ENCODE peak calls at places on chromosome 5, in four cellular contexts. M is H1, D is neuronal stem cell, F is IMR-90. H is an unnamed sample.

GRCh38 chr5:1278656-1279442 is 16.0 kb downstream of the TERT start:
- DNase-seq in M (no peak), D (no peak), F (no peak), H (no peak)

GRCh38 chr5:2238732-2239131 is 356.0 kb upstream of the IRX4 start:
- DNase-seq in M (no peak), D (no peak), F (no peak), H (no peak)

GRCh38 chr5:135458921-135459331 is 6.8 kb upstream of the TIFAB start:
- DNase-seq in M (no peak), D (no peak), F (peak; percentile 35), H (no peak)

GRCh38 chr5:120405923-120406322 is 58.2 kb upstream of the PRR16 start:
- DNase-seq in M (no peak), D (no peak), F (peak; percentile 88), H (peak; percentile 85)

GRCh38 chr5:179314606-179315355 is 30.5 kb downstream of the ADAMTS2 start:
- DNase-seq in M (no peak), D (no peak), F (no peak), H (no peak)

GRCh38 chr5:322281-322941 is 897 bp downstream of the AHRR start:
- DNase-seq in M (peak; percentile 70), D (no peak), F (peak; percentile 36), H (peak; percentile 63)

GRCh38 chr5:176739461-176740051 is 70.8 kb upstream of the UNC5A start:
- DNase-seq in M (peak; percentile 70), D (no peak), F (no peak), H (no peak)

GRCh38 chr5:140345919-140346347 is 470 bp downstream of the HBEGF start:
- DNase-seq in M (no peak), D (no peak), F (peak; percentile 66), H (peak; percentile 72)

GRCh38 chr5:139636207-139636792 is 11.8 kb upstream of the CXXC5 start:
- DNase-seq in M (peak; percentile 57), D (no peak), F (no peak), H (no peak)

GRCh38 chr5:122316652-122317051 is 4.6 kb downstream of the SNCAIP start:
- DNase-seq in M (no peak), D (no peak), F (no peak), H (no peak)

GRCh38 chr5:120055858-120056257 is 408.2 kb upstream of the PRR16 start:
- DNase-seq in M (no peak), D (no peak), F (peak; percentile 76), H (peak; percentile 62)

GRCh38 chr5:32692066-32692746 is 18.9 kb upstream of the NPR3 start:
- DNase-seq in M (no peak), D (no peak), F (peak; percentile 80), H (peak; percentile 16)

GRCh38 chr5:37554938-37555337 is 175.8 kb downstream of the WDR70 start:
- DNase-seq in M (no peak), D (no peak), F (no peak), H (no peak)

GRCh38 chr5:71757590-71758543 is 38.8 kb downstream of the CARTPT start:
- DNase-seq in M (peak; percentile 63), D (peak; percentile 32), F (peak; percentile 71), H (peak; percentile 67)

GRCh38 chr5:41369799-41370198 is 140.6 kb downstream of the PLCXD3 start:
- DNase-seq in M (no peak), D (no peak), F (no peak), H (no peak)
- H4K8ac ChIP-seq in M (no peak overlapping the region), D (no peak overlapping the region), F (no peak overlapping the region), H (no peak overlapping the region)

DNA sequence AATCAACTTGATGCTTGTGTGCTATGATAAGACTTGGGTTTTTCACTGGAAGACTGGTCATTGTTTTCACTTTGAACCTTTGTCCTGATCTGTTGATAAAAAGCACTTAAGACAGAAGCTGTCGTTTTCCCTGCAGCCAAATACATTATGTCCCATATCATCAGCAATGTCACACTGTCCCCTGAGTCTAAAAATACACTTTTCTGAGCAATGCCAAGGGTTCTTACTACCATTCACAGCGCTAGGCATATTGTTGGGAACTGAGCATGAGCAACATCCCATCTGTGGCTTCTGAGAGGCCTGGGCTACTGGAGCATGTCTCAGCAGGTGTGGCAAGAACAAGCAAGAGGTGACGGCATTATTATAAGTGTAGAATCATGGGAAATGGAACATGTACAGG is 81.8 kb downstream of the SEMA6A start:
- DNase-seq in M (no peak), D (no peak), F (no peak), H (peak; percentile 24)
- H2BK5ac ChIP-seq in M (no peak overlapping the region), D (no peak overlapping the region), F (no peak overlapping the region), H (no peak overlapping the region)

GRCh38 chr5:162911873-162912272 is 525.5 kb upstream of the CCNG1 start:
- DNase-seq in M (no peak), D (no peak), F (no peak), H (no peak)
- H4K8ac ChIP-seq in M (no peak overlapping the region), D (no peak overlapping the region), F (no peak overlapping the region), H (no peak overlapping the region)

GRCh38 chr5:149930060-149930753 is 14.4 kb downstream of the PDE6A start:
- DNase-seq in M (no peak), D (no peak), F (no peak), H (no peak)

GRCh38 chr5:149931992-149932436 is 12.6 kb downstream of the PDE6A start:
- DNase-seq in M (no peak), D (no peak), F (no peak), H (no peak)

GRCh38 chr5:149935431-149935901 is 9.1 kb downstream of the PDE6A start:
- DNase-seq in M (no peak), D (no peak), F (no peak), H (no peak)

GRCh38 chr5:149932445-149933350 is 11.9 kb downstream of the PDE6A start:
- DNase-seq in M (peak; percentile 72), D (no peak), F (no peak), H (no peak)

GRCh38 chr5:149930754-149931574 is 13.6 kb downstream of the PDE6A start:
- DNase-seq in M (no peak), D (no peak), F (no peak), H (no peak)
- H2BK5ac ChIP-seq in M (no peak overlapping the region), D (no peak overlapping the region), F (no peak overlapping the region), H (no peak overlapping the region)

GRCh38 chr5:160293901-160294561 is 18.3 kb downstream of the CCNJL start:
- DNase-seq in M (no peak), D (no peak), F (no peak), H (peak; percentile 36)

GRCh38 chr5:160297004-160297403 is 15.4 kb downstream of the CCNJL start:
- DNase-seq in M (no peak), D (no peak), F (peak; percentile 21), H (no peak)

GRCh38 chr5:160296496-160296895 is 15.9 kb downstream of the CCNJL start:
- DNase-seq in M (no peak), D (no peak), F (no peak), H (no peak)

GRCh38 chr5:160297776-160298175 is 14.6 kb downstream of the CCNJL start:
- DNase-seq in M (no peak), D (no peak), F (no peak), H (no peak)

DNA sequence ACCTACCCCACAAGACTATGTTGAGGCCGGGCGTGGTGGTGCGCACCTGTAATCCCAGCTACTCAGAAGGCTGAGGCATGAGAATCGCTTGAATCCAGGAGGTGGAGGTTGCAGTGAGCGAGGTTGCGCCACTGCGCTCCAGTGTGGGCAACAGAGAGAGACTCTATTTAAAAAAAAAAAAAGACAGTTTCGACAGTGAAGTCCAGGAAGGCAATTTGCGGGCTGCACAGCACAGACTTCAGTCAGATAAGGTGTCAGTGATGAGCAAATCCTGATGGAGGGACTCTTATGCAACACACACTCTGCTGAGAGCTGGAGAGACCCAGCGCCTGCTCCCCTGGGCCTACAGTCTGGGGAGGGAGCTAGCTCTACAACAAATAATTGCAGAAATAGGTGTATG is 14.2 kb downstream of the CCNJL start:
- DNase-seq in M (no peak), D (no peak), F (no peak), H (no peak)
- H4K8ac ChIP-seq in M (no peak overlapping the region), D (no peak overlapping the region), F (no peak overlapping the region), H (no peak overlapping the region)

DNA sequence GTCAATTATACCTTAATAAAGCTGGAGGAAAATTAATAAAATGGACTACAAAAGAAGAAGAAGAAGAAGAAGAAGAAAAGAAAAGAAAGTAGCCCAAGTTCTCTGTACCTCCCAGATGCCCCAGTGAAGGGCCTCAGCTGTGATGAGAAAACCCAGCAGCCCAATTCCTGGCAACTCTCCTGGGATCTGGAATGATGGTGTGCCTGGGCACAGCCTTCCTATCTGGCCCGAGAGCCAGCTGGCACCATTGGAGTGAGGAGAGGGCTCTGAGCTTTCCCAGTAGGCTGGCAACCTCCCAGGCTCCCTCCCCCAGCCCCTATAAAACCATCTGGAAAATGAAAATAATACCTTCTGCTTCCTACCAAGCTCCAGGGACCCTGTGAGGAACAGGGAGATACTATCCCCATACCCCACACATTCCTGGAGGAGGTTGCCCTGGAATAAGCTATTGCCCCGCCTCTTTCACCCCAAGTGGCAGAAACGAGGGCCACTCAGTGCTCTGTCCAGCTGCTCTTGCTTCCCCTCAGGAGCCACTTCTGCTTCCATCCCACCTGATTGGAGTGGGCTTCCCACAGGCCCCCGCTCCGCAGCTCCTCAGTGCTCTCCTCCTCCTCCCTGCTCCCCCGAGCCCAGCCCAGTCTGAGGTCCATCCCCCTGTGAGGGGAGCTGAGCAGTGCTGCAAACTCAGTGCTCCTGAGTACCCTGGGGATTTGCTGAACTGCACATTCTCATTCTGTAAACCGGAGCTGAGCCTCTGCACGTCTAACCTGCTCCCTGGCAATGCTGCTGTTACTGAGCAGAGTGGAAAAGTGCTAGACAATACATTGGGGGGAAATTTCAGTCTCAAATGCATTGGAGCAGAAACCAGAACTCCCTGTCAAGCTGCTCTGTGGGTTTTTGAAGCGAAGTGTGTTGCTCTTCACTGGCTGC is 74.7 kb downstream of the THBS4 start:
- DNase-seq in M (peak; percentile 63), D (no peak), F (no peak), H (no peak)
- H2BK5ac ChIP-seq in M (peak overlapping the region; percentile 7), D (no peak overlapping the region), F (no peak overlapping the region), H (no peak overlapping the region)

DNA sequence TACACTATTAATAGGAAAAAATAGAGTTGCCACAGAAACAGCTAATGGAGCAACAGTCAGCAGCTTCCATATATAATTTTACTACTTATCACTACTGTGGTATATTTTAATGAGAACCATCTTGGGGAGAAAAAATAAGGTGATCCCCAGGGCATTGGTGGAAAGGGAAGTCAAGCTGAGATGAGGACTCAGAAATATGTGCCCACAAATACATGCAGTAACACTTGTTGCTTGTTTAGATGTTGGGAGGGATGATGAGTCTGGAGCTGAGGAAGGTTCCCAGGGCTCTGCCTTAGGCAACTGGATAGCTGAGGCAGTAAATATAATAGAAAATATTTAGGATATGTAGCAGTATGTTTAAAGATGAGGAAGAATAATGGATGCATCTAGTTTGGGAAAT is 280.1 kb upstream of the PDE4D start:
- DNase-seq in M (no peak), D (no peak), F (no peak), H (no peak)
- H4K8ac ChIP-seq in M (no peak overlapping the region), D (no peak overlapping the region), F (no peak overlapping the region), H (no peak overlapping the region)

DNA sequence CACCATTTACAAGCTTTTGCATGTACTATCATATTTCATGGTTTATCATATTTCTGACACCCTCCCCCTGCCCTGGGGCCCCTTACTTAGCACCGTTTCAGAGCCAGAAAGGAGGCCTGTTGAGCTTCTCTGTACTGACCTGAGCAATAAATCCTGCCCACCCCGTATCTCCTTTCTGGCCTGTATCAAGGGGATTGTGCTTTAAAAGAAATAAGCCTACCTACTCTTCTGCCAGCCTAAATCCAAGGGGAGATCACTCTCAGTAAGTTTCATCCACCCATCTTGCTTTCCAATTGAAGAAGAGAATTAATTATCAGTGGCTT is 54.0 kb upstream of the FST start:
- DNase-seq in M (no peak), D (no peak), F (no peak), H (no peak)
- H2BK5ac ChIP-seq in M (no peak overlapping the region), D (no peak overlapping the region), F (peak overlapping the region; percentile 86), H (no peak overlapping the region)

GRCh38 chr5:43066799-43067741 is 27.0 kb upstream of the ANXA2R start:
- DNase-seq in M (peak; percentile 94), D (peak; percentile 93), F (peak; percentile 91), H (peak; percentile 90)
- H4K8ac ChIP-seq in M (peak overlapping the region; percentile 98), D (no peak overlapping the region), F (peak overlapping the region; percentile 91), H (peak overlapping the region; percentile 86)

H was measured in mesenchymal stem cell.